ENCODE peak calls at places on chromosome 18, in four cellular contexts. One of them, this sample, is unnamed.

GRCh38 chr18:36265035-36265434 is 32.5 kb upstream of the FHOD3 start:
- DNase-seq in activated effector memory CD4-positive, alpha-beta T cell treated with anti-CD3 and anti-CD28 coated beads, Interleukin-2, amount 50 U/mL, for 16 hours: no peak
- DNase-seq in GM23338: no peak
- DNase-seq in CD4-positive, CD25-positive, alpha-beta regulatory T cell: no peak
- DNase-seq in this sample: no peak

GRCh38 chr18:67938691-67939090 is 422.2 kb upstream of the DSEL start:
- DNase-seq in GM23338: no peak
- DNase-seq in CD4-positive, CD25-positive, alpha-beta regulatory T cell: no peak
- DNase-seq in activated effector memory CD4-positive, alpha-beta T cell treated with anti-CD3 and anti-CD28 coated beads, Interleukin-2, amount 50 U/mL, for 16 hours: no peak
- DNase-seq in this sample: no peak

GRCh38 chr18:48838921-48839818 is 111.6 kb downstream of the SMAD7 start:
- DNase-seq in CD4-positive, CD25-positive, alpha-beta regulatory T cell: no peak
- DNase-seq in activated effector memory CD4-positive, alpha-beta T cell treated with anti-CD3 and anti-CD28 coated beads, Interleukin-2, amount 50 U/mL, for 16 hours: peak; percentile 62
- DNase-seq in GM23338: no peak
- DNase-seq in this sample: no peak

GRCh38 chr18:11004294-11004693 is 145.1 kb downstream of the PIEZO2 start:
- DNase-seq in activated effector memory CD4-positive, alpha-beta T cell treated with anti-CD3 and anti-CD28 coated beads, Interleukin-2, amount 50 U/mL, for 16 hours: no peak
- DNase-seq in GM23338: no peak
- DNase-seq in CD4-positive, CD25-positive, alpha-beta regulatory T cell: no peak
- DNase-seq in this sample: no peak

GRCh38 chr18:75253784-75254183 is 43.2 kb downstream of the TSHZ1 start:
- DNase-seq in GM23338: no peak
- DNase-seq in activated effector memory CD4-positive, alpha-beta T cell treated with anti-CD3 and anti-CD28 coated beads, Interleukin-2, amount 50 U/mL, for 16 hours: no peak
- DNase-seq in CD4-positive, CD25-positive, alpha-beta regulatory T cell: no peak
- DNase-seq in this sample: no peak

GRCh38 chr18:47036298-47036874 is 965 bp upstream of the ELOA2 start:
- DNase-seq in CD4-positive, CD25-positive, alpha-beta regulatory T cell: no peak
- DNase-seq in GM23338: peak; percentile 72
- DNase-seq in activated effector memory CD4-positive, alpha-beta T cell treated with anti-CD3 and anti-CD28 coated beads, Interleukin-2, amount 50 U/mL, for 16 hours: no peak
- DNase-seq in this sample: peak; percentile 74

GRCh38 chr18:35289293-35290069 is 548 bp downstream of the ZSCAN30 start:
- DNase-seq in GM23338: peak; percentile 51
- DNase-seq in activated effector memory CD4-positive, alpha-beta T cell treated with anti-CD3 and anti-CD28 coated beads, Interleukin-2, amount 50 U/mL, for 16 hours: peak; percentile 70
- DNase-seq in CD4-positive, CD25-positive, alpha-beta regulatory T cell: peak; percentile 9
- DNase-seq in this sample: peak; percentile 59

GRCh38 chr18:66511810-66512209 is 92.1 kb downstream of the CDH19 start:
- DNase-seq in GM23338: no peak
- DNase-seq in CD4-positive, CD25-positive, alpha-beta regulatory T cell: no peak
- DNase-seq in activated effector memory CD4-positive, alpha-beta T cell treated with anti-CD3 and anti-CD28 coated beads, Interleukin-2, amount 50 U/mL, for 16 hours: no peak
- DNase-seq in this sample: no peak

GRCh38 chr18:13375302-13376255 is 157.0 kb downstream of the LDLRAD4 start:
- DNase-seq in CD4-positive, CD25-positive, alpha-beta regulatory T cell: peak; percentile 82
- DNase-seq in activated effector memory CD4-positive, alpha-beta T cell treated with anti-CD3 and anti-CD28 coated beads, Interleukin-2, amount 50 U/mL, for 16 hours: peak; percentile 92
- DNase-seq in GM23338: no peak
- DNase-seq in this sample: peak; percentile 57

GRCh38 chr18:48828201-48828580 is 122.6 kb downstream of the SMAD7 start:
- DNase-seq in CD4-positive, CD25-positive, alpha-beta regulatory T cell: no peak
- DNase-seq in activated effector memory CD4-positive, alpha-beta T cell treated with anti-CD3 and anti-CD28 coated beads, Interleukin-2, amount 50 U/mL, for 16 hours: no peak
- DNase-seq in GM23338: no peak
- DNase-seq in this sample: no peak

GRCh38 chr18:5574843-5575242 is 31.0 kb upstream of the EPB41L3 start:
- DNase-seq in CD4-positive, CD25-positive, alpha-beta regulatory T cell: no peak
- DNase-seq in activated effector memory CD4-positive, alpha-beta T cell treated with anti-CD3 and anti-CD28 coated beads, Interleukin-2, amount 50 U/mL, for 16 hours: no peak
- DNase-seq in GM23338: no peak
- DNase-seq in this sample: no peak

GRCh38 chr18:63336366-63337099 is 17.0 kb upstream of the BCL2 start:
- DNase-seq in activated effector memory CD4-positive, alpha-beta T cell treated with anti-CD3 and anti-CD28 coated beads, Interleukin-2, amount 50 U/mL, for 16 hours: no peak
- DNase-seq in CD4-positive, CD25-positive, alpha-beta regulatory T cell: no peak
- DNase-seq in GM23338: no peak
- DNase-seq in this sample: no peak

GRCh38 chr18:3863593-3863992 is 413.6 kb downstream of the TGIF1 start:
- DNase-seq in CD4-positive, CD25-positive, alpha-beta regulatory T cell: no peak
- DNase-seq in GM23338: peak; percentile 27
- DNase-seq in activated effector memory CD4-positive, alpha-beta T cell treated with anti-CD3 and anti-CD28 coated beads, Interleukin-2, amount 50 U/mL, for 16 hours: no peak
- DNase-seq in this sample: no peak

GRCh38 chr18:10736984-10737383 is 211.2 kb downstream of the NAPG start:
- DNase-seq in CD4-positive, CD25-positive, alpha-beta regulatory T cell: no peak
- DNase-seq in activated effector memory CD4-positive, alpha-beta T cell treated with anti-CD3 and anti-CD28 coated beads, Interleukin-2, amount 50 U/mL, for 16 hours: no peak
- DNase-seq in GM23338: peak; percentile 16
- DNase-seq in this sample: no peak

GRCh38 chr18:67425724-67426123 is 90.8 kb downstream of the DSEL start:
- DNase-seq in GM23338: no peak
- DNase-seq in CD4-positive, CD25-positive, alpha-beta regulatory T cell: no peak
- DNase-seq in activated effector memory CD4-positive, alpha-beta T cell treated with anti-CD3 and anti-CD28 coated beads, Interleukin-2, amount 50 U/mL, for 16 hours: no peak
- DNase-seq in this sample: no peak

GRCh38 chr18:34543940-34544339 is 166.2 kb upstream of the DTNA start:
- DNase-seq in CD4-positive, CD25-positive, alpha-beta regulatory T cell: no peak
- DNase-seq in GM23338: no peak
- DNase-seq in activated effector memory CD4-positive, alpha-beta T cell treated with anti-CD3 and anti-CD28 coated beads, Interleukin-2, amount 50 U/mL, for 16 hours: no peak
- DNase-seq in this sample: no peak

GRCh38 chr18:57965246-57965645 is 78.8 kb upstream of the NEDD4L start:
- DNase-seq in CD4-positive, CD25-positive, alpha-beta regulatory T cell: no peak
- DNase-seq in activated effector memory CD4-positive, alpha-beta T cell treated with anti-CD3 and anti-CD28 coated beads, Interleukin-2, amount 50 U/mL, for 16 hours: no peak
- DNase-seq in GM23338: no peak
- DNase-seq in this sample: no peak

GRCh38 chr18:74946646-74947045 is 262.3 kb downstream of the PTGR3 start:
- DNase-seq in GM23338: no peak
- DNase-seq in CD4-positive, CD25-positive, alpha-beta regulatory T cell: no peak
- DNase-seq in activated effector memory CD4-positive, alpha-beta T cell treated with anti-CD3 and anti-CD28 coated beads, Interleukin-2, amount 50 U/mL, for 16 hours: no peak
- DNase-seq in this sample: no peak

GRCh38 chr18:79774111-79774510 is 23.6 kb upstream of the KCNG2 start:
- DNase-seq in activated effector memory CD4-positive, alpha-beta T cell treated with anti-CD3 and anti-CD28 coated beads, Interleukin-2, amount 50 U/mL, for 16 hours: peak; percentile 27
- DNase-seq in GM23338: no peak
- DNase-seq in CD4-positive, CD25-positive, alpha-beta regulatory T cell: no peak
- DNase-seq in this sample: peak; percentile 52

GRCh38 chr18:55250729-55251128 is 291.5 kb upstream of the CCDC68 start:
- DNase-seq in activated effector memory CD4-positive, alpha-beta T cell treated with anti-CD3 and anti-CD28 coated beads, Interleukin-2, amount 50 U/mL, for 16 hours: no peak
- DNase-seq in GM23338: no peak
- DNase-seq in CD4-positive, CD25-positive, alpha-beta regulatory T cell: no peak
- DNase-seq in this sample: no peak

GRCh38 chr18:38241736-38242135 is 676.1 kb upstream of the CELF4 start:
- DNase-seq in GM23338: no peak
- DNase-seq in CD4-positive, CD25-positive, alpha-beta regulatory T cell: no peak
- DNase-seq in activated effector memory CD4-positive, alpha-beta T cell treated with anti-CD3 and anti-CD28 coated beads, Interleukin-2, amount 50 U/mL, for 16 hours: no peak
- DNase-seq in this sample: no peak

GRCh38 chr18:73733806-73734314 is 413.8 kb downstream of the FBXO15 start:
- DNase-seq in activated effector memory CD4-positive, alpha-beta T cell treated with anti-CD3 and anti-CD28 coated beads, Interleukin-2, amount 50 U/mL, for 16 hours: no peak
- DNase-seq in GM23338: no peak
- DNase-seq in CD4-positive, CD25-positive, alpha-beta regulatory T cell: no peak
- DNase-seq in this sample: no peak

GRCh38 chr18:25817571-25818237 is 272.7 kb downstream of the SS18 start:
- DNase-seq in activated effector memory CD4-positive, alpha-beta T cell treated with anti-CD3 and anti-CD28 coated beads, Interleukin-2, amount 50 U/mL, for 16 hours: no peak
- DNase-seq in GM23338: no peak
- DNase-seq in CD4-positive, CD25-positive, alpha-beta regulatory T cell: no peak
- DNase-seq in this sample: no peak

GRCh38 chr18:59908790-59909189 is 9.0 kb downstream of the PMAIP1 start:
- DNase-seq in GM23338: no peak
- DNase-seq in CD4-positive, CD25-positive, alpha-beta regulatory T cell: no peak
- DNase-seq in activated effector memory CD4-positive, alpha-beta T cell treated with anti-CD3 and anti-CD28 coated beads, Interleukin-2, amount 50 U/mL, for 16 hours: no peak
- DNase-seq in this sample: no peak

GRCh38 chr18:2147424-2147823 is 423.9 kb downstream of the METTL4 start:
- DNase-seq in activated effector memory CD4-positive, alpha-beta T cell treated with anti-CD3 and anti-CD28 coated beads, Interleukin-2, amount 50 U/mL, for 16 hours: no peak
- DNase-seq in CD4-positive, CD25-positive, alpha-beta regulatory T cell: no peak
- DNase-seq in GM23338: no peak
- DNase-seq in this sample: no peak

GRCh38 chr18:48990497-48991298 is 39.9 kb upstream of the SMAD7 start:
- DNase-seq in CD4-positive, CD25-positive, alpha-beta regulatory T cell: no peak
- DNase-seq in GM23338: no peak
- DNase-seq in activated effector memory CD4-positive, alpha-beta T cell treated with anti-CD3 and anti-CD28 coated beads, Interleukin-2, amount 50 U/mL, for 16 hours: no peak
- DNase-seq in this sample: no peak

GRCh38 chr18:2978626-2979025 is 34.3 kb downstream of the LPIN2 start:
- DNase-seq in GM23338: no peak
- DNase-seq in CD4-positive, CD25-positive, alpha-beta regulatory T cell: peak; percentile 21
- DNase-seq in activated effector memory CD4-positive, alpha-beta T cell treated with anti-CD3 and anti-CD28 coated beads, Interleukin-2, amount 50 U/mL, for 16 hours: peak; percentile 79
- DNase-seq in this sample: no peak

GRCh38 chr18:13465476-13465875 is 246.9 kb downstream of the LDLRAD4 start:
- DNase-seq in CD4-positive, CD25-positive, alpha-beta regulatory T cell: no peak
- DNase-seq in activated effector memory CD4-positive, alpha-beta T cell treated with anti-CD3 and anti-CD28 coated beads, Interleukin-2, amount 50 U/mL, for 16 hours: no peak
- DNase-seq in GM23338: no peak
- DNase-seq in this sample: no peak

GRCh38 chr18:37502601-37503000 is 63.0 kb downstream of the CELF4 start:
- DNase-seq in GM23338: no peak
- DNase-seq in activated effector memory CD4-positive, alpha-beta T cell treated with anti-CD3 and anti-CD28 coated beads, Interleukin-2, amount 50 U/mL, for 16 hours: no peak
- DNase-seq in CD4-positive, CD25-positive, alpha-beta regulatory T cell: no peak
- DNase-seq in this sample: peak; percentile 68

GRCh38 chr18:8176105-8176504 is 433.1 kb upstream of the RAB12 start:
- DNase-seq in CD4-positive, CD25-positive, alpha-beta regulatory T cell: no peak
- DNase-seq in activated effector memory CD4-positive, alpha-beta T cell treated with anti-CD3 and anti-CD28 coated beads, Interleukin-2, amount 50 U/mL, for 16 hours: no peak
- DNase-seq in GM23338: no peak
- DNase-seq in this sample: no peak

GRCh38 chr18:79545714-79546113 is 133.9 kb upstream of the CTDP1 start:
- DNase-seq in activated effector memory CD4-positive, alpha-beta T cell treated with anti-CD3 and anti-CD28 coated beads, Interleukin-2, amount 50 U/mL, for 16 hours: no peak
- DNase-seq in GM23338: no peak
- DNase-seq in CD4-positive, CD25-positive, alpha-beta regulatory T cell: no peak
- DNase-seq in this sample: no peak

GRCh38 chr18:13014818-13015217 is 23.7 kb downstream of the CEP192 start:
- DNase-seq in CD4-positive, CD25-positive, alpha-beta regulatory T cell: no peak
- DNase-seq in GM23338: no peak
- DNase-seq in activated effector memory CD4-positive, alpha-beta T cell treated with anti-CD3 and anti-CD28 coated beads, Interleukin-2, amount 50 U/mL, for 16 hours: no peak
- DNase-seq in this sample: no peak

GRCh38 chr18:64668563-64668962 is 519.7 kb upstream of the LINC00305 start:
- DNase-seq in activated effector memory CD4-positive, alpha-beta T cell treated with anti-CD3 and anti-CD28 coated beads, Interleukin-2, amount 50 U/mL, for 16 hours: no peak
- DNase-seq in GM23338: no peak
- DNase-seq in CD4-positive, CD25-positive, alpha-beta regulatory T cell: no peak
- DNase-seq in this sample: no peak

GRCh38 chr18:48023334-48024008 is 93.0 kb upstream of the SMAD2 start:
- DNase-seq in activated effector memory CD4-positive, alpha-beta T cell treated with anti-CD3 and anti-CD28 coated beads, Interleukin-2, amount 50 U/mL, for 16 hours: peak; percentile 48
- DNase-seq in CD4-positive, CD25-positive, alpha-beta regulatory T cell: no peak
- DNase-seq in GM23338: peak; percentile 83
- DNase-seq in this sample: peak; percentile 73

GRCh38 chr18:77108821-77109692 is 23.5 kb downstream of the MBP start:
- DNase-seq in GM23338: no peak
- DNase-seq in activated effector memory CD4-positive, alpha-beta T cell treated with anti-CD3 and anti-CD28 coated beads, Interleukin-2, amount 50 U/mL, for 16 hours: no peak
- DNase-seq in CD4-positive, CD25-positive, alpha-beta regulatory T cell: no peak
- DNase-seq in this sample: no peak

GRCh38 chr18:11149441-11150270 is at the start of gene PIEZO2:
- DNase-seq in activated effector memory CD4-positive, alpha-beta T cell treated with anti-CD3 and anti-CD28 coated beads, Interleukin-2, amount 50 U/mL, for 16 hours: no peak
- DNase-seq in GM23338: peak; percentile 85
- DNase-seq in CD4-positive, CD25-positive, alpha-beta regulatory T cell: no peak
- DNase-seq in this sample: peak; percentile 97